ENCODE peak calls at places on chromosomes 2 and 18, in seven cellular contexts. Y, D, L, Z, F, E and N are unnamed samples.

GRCh38 chr2:141824790-141825189 is 306.0 kb downstream of the LRP1B start:
- DNase-seq in Y (no peak), F (no peak), Z (no peak), E (no peak), L (no peak), D (no peak), N (no peak)

GRCh38 chr2:169799555-169799954 is 884 bp downstream of the SSB start:
- DNase-seq in Z (no peak), F (no peak), D (no peak), L (no peak), Y (no peak), E (peak; percentile 24), N (no peak)

GRCh38 chr2:134244091-134244490 is 9.8 kb upstream of the MGAT5 start:
- DNase-seq in Z (no peak), Y (no peak), F (no peak), E (no peak), L (no peak), D (no peak), N (no peak)

GRCh38 chr2:177964892-177965291 is 107.7 kb downstream of the PDE11A start:
- DNase-seq in E (no peak), D (no peak), Z (no peak), L (no peak), Y (no peak), F (no peak), N (no peak)

GRCh38 chr2:44358498-44358897 is 2.8 kb downstream of the PREPL start:
- DNase-seq in Z (no peak), Y (no peak), D (peak; percentile 93), E (no peak), F (no peak), L (peak; percentile 65), N (no peak)

GRCh38 chr2:208306291-208306690 is 40.2 kb downstream of the PIKFYVE start:
- DNase-seq in F (no peak), L (no peak), Z (no peak), Y (no peak), D (no peak), E (no peak), N (no peak)

GRCh38 chr18:3061581-3062416 is 48.9 kb upstream of the LPIN2 start:
- DNase-seq in D (no peak), Y (no peak), E (no peak), F (no peak), Z (no peak), L (no peak), N (peak; percentile 86)

GRCh38 chr18:13500227-13500865 is 226.0 kb downstream of the FAM210A start:
- DNase-seq in E (no peak), Z (peak; percentile 57), F (no peak), Y (peak; percentile 40), D (no peak), L (no peak), N (no peak)

GRCh38 chr2:219388845-219389156 is 1.1 kb upstream of the DNPEP start:
- DNase-seq in Y (no peak), L (no peak), F (no peak), D (no peak), E (no peak), Z (no peak), N (no peak)

GRCh38 chr2:33145459-33145858 is 198.7 kb downstream of the LTBP1 start:
- DNase-seq in Y (no peak), Z (no peak), F (no peak), D (no peak), E (no peak), L (no peak), N (no peak)

GRCh38 chr2:233133239-233133638 is 73.1 kb downstream of the INPP5D start:
- DNase-seq in F (peak; percentile 2), D (no peak), Y (no peak), E (no peak), L (no peak), Z (no peak), N (no peak)

GRCh38 chr2:27992787-27993747 is 102.5 kb downstream of the BABAM2 start:
- DNase-seq in Z (no peak), F (no peak), Y (peak; percentile 58), E (no peak), L (no peak), D (no peak), N (no peak)

GRCh38 chr18:12031836-12032235 is 50.5 kb downstream of the IMPA2 start:
- DNase-seq in Z (peak; percentile 3), E (no peak), D (no peak), Y (no peak), L (peak; percentile 92), F (peak; percentile 90), N (peak; percentile 96)

GRCh38 chr2:12714391-12715221 is 2.1 kb upstream of the TRIB2 start:
- DNase-seq in D (no peak), L (no peak), Z (no peak), F (no peak), E (no peak), Y (no peak), N (peak; percentile 90)

GRCh38 chr2:46082531-46083485 is 214.4 kb upstream of the EPAS1 start:
- DNase-seq in L (peak; percentile 69), F (no peak), E (no peak), Z (no peak), Y (no peak), D (peak; percentile 35), N (no peak)

GRCh38 chr18:31489311-31489710 is 8.7 kb upstream of the DSG2 start:
- DNase-seq in F (no peak), L (no peak), E (no peak), Z (no peak), D (no peak), Y (no peak), N (no peak)

GRCh38 chr2:80304522-80304878 is at the start of gene LRRTM1:
- DNase-seq in Z (no peak), F (no peak), Y (no peak), E (no peak), D (no peak), L (no peak), N (no peak)

GRCh38 chr2:205235434-205235833 is 446.9 kb upstream of the NRP2 start:
- DNase-seq in Z (no peak), F (no peak), Y (peak; percentile 2), D (no peak), E (no peak), L (no peak), N (no peak)

GRCh38 chr2:53740170-53740569 is 27.4 kb upstream of the CHAC2 start:
- DNase-seq in D (no peak), Y (peak; percentile 46), L (no peak), F (no peak), Z (no peak), E (no peak), N (no peak)

GRCh38 chr18:37778417-37779165 is 213.0 kb upstream of the CELF4 start:
- DNase-seq in D (peak; percentile 61), L (no peak), E (peak; percentile 68), F (peak; percentile 61), Z (peak; percentile 97), Y (peak; percentile 44), N (no peak)

GRCh38 chr2:166350525-166350924 is 25.2 kb downstream of the SCN9A start:
- DNase-seq in Y (no peak), L (no peak), D (no peak), Z (no peak), E (no peak), F (no peak), N (no peak)

GRCh38 chr18:57210101-57210661 is 63.3 kb downstream of the BOD1L2 start:
- DNase-seq in Z (peak; percentile 63), F (no peak), L (no peak), D (no peak), Y (peak; percentile 76), E (peak; percentile 5), N (peak; percentile 89)

GRCh38 chr18:57208056-57208455 is 61.2 kb downstream of the BOD1L2 start:
- DNase-seq in E (no peak), L (no peak), F (no peak), Y (no peak), D (no peak), Z (no peak), N (no peak)

GRCh38 chr18:57211412-57211750 is 64.5 kb downstream of the BOD1L2 start:
- DNase-seq in D (no peak), Z (no peak), L (no peak), Y (no peak), F (no peak), E (no peak), N (peak; percentile 50)

GRCh38 chr18:57210711-57211411 is 64.0 kb downstream of the BOD1L2 start:
- DNase-seq in Z (no peak), F (no peak), D (no peak), Y (peak; percentile 30), L (no peak), E (no peak), N (peak; percentile 78)

DNA sequence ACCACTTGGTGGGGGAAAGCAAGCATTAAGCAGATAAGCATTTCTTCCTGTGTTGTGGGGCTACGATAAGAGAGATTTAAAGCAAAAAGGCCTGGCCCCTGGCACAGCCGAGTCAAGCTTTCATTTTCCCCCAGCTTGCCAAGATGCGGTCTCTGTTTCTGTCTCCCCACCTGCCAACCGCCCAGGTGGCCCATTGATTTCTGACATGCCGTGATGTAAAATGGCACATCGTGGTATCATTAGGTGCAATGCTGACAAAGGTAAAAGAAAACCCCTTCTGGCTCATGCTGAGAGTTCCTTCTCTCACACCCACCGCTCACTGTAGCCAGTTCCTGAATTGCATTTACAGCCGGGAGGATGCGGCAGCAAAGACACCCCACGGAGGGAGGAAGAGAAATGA is 62.8 kb downstream of the BOD1L2 start:
- DNase-seq in F (no peak), Y (no peak), Z (no peak), E (no peak), D (no peak), L (no peak), N (no peak)
- TF ChIP-seq EP300 in F (no peak), Y (no peak), Z (no peak), E (no peak), D (no peak), L (no peak), N (no peak)

DNA sequence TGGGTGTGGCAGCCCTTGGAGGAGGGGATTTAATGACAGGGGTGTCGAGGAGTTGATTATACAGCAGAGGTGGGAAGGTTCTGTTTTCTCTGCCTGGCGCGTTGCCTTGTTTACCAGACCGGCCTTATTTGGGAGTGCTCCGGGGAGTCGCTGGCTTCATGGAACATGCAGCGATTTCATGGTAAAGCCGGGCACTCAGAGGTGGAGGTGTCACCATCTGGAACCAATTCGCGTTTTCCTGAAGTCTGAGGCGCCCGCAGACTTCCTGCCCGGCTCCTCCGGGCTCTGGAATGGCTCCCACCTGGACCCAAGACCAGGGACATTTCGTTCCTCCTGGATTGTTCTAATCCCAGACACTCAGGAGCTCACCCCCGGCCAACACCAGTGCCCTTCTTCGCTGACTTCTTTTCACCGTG is 209.1 kb downstream of the KLHL29 start:
- DNase-seq in Y (no peak), D (no peak), F (no peak), Z (no peak), E (no peak), L (peak; percentile 88), N (no peak)
- H3K4me1 ChIP-seq in Y (no peaks in the 10 kb centered on the region), D (peaks cover 3% of the 10 kb centered on the region), F (peaks cover 10% of the 10 kb centered on the region), Z (peaks cover 2% of the 10 kb centered on the region), E (no peaks in the 10 kb centered on the region), L (peaks cover 94% of the 10 kb centered on the region), N (peaks cover 97% of the 10 kb centered on the region)

DNA sequence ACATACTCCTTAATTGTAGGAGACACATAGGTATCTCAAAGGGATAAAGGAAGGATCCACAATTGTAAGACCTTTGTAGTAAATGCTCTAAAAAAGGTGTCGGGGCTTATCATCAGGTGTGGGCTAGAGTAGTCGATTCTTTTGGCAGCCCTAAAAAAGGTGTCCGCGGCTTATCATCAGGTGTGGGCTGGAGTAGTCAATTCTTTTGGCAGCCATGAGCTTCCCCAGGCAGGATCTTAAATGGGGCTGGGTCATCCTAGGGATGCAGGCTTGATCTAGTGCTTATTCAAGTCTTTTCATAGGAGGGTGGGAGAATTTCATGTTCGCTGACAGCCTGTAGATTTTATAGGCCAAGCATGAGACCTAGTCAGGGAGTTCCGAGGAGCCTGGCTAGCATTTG is 406.4 kb upstream of the VWC2L start:
- DNase-seq in E (no peak), Z (no peak), L (no peak), D (no peak), Y (no peak), F (no peak), N (no peak)
- TF ChIP-seq CTCF in E (no peak), Z (no peak), L (no peak), D (no peak), Y (no peak), F (no peak), N (no peak)

GRCh38 chr18:79195716-79196683 is 126.8 kb downstream of the ATP9B start:
- DNase-seq in Y (no peak), D (no peak), Z (no peak), E (no peak), L (no peak), F (no peak), N (no peak)
- TF ChIP-seq EP300 in Y (no peak), D (no peak), Z (no peak), E (no peak), L (no peak), F (no peak), N (no peak)